ENCODE peak calls at places on chromosome 13, in six cellular contexts. V is pancreas, X is GM12865, C is AG09309, S is keratinocyte, E is lower leg skin. J is an unnamed sample.

GRCh38 chr13:26722321-26722720 is 38.3 kb downstream of the GPR12 start:
- DNase-seq in V (no peak), S (no peak), C (no peak), X (no peak), E (no peak), J (no peak)

GRCh38 chr13:23901365-23901764 is 4.1 kb upstream of the C1QTNF9B start:
- DNase-seq in C (no peak), E (no peak), S (peak), X (peak), V (no peak), J (no peak)

GRCh38 chr13:75481176-75482069 is 546 bp downstream of the TBC1D4 start:
- DNase-seq in C (no peak), V (peak), E (peak), X (peak), S (no peak), J (peak)

GRCh38 chr13:33032037-33032625 is 15.9 kb downstream of the KL start:
- DNase-seq in E (no peak), X (no peak), S (no peak), C (peak), V (no peak), J (no peak)

GRCh38 chr13:40485611-40486517 is 180.6 kb downstream of the FOXO1 start:
- DNase-seq in X (peak), V (no peak), S (no peak), E (no peak), C (no peak), J (no peak)

GRCh38 chr13:75173457-75174356 is 308.3 kb downstream of the TBC1D4 start:
- DNase-seq in X (no peak), C (no peak), E (no peak), S (no peak), V (no peak), J (no peak)

GRCh38 chr13:102580552-102581169 is 16.1 kb upstream of the TPP2 start:
- DNase-seq in S (no peak), C (peak), V (no peak), X (peak), E (peak), J (no peak)

GRCh38 chr13:52846567-52847321 is 1.7 kb downstream of the PCDH8 start:
- DNase-seq in V (peak), S (no peak), X (no peak), E (no peak), C (no peak), J (peak)

GRCh38 chr13:38743499-38743898 is 56.6 kb downstream of the FREM2 start:
- DNase-seq in V (no peak), S (no peak), X (no peak), C (no peak), E (no peak), J (no peak)

GRCh38 chr13:27665333-27665732 is 43.6 kb downstream of the POLR1D start:
- DNase-seq in S (no peak), C (no peak), E (no peak), X (no peak), V (no peak), J (no peak)

GRCh38 chr13:34108396-34108795 is 290.4 kb downstream of the RFC3 start:
- DNase-seq in V (no peak), S (no peak), E (no peak), X (no peak), C (no peak), J (no peak)

GRCh38 chr13:82224806-82225205 is 1657.5 kb downstream of the SLITRK1 start:
- DNase-seq in V (no peak), S (no peak), E (no peak), C (no peak), X (no peak), J (no peak)

GRCh38 chr13:110553417-110553816 is 8.1 kb downstream of the RAB20 start:
- DNase-seq in E (no peak), V (no peak), S (no peak), X (no peak), C (no peak), J (no peak)

GRCh38 chr13:33318744-33319143 is 33.2 kb upstream of the STARD13 start:
- DNase-seq in E (no peak), C (no peak), X (no peak), S (no peak), V (no peak), J (no peak)

GRCh38 chr13:27921961-27922910 is 2.4 kb downstream of the PDX1 start:
- DNase-seq in S (no peak), X (no peak), C (no peak), E (no peak), V (no peak), J (no peak)

GRCh38 chr13:21934309-21934708 is 263.4 kb downstream of the FGF9 start:
- DNase-seq in V (no peak), E (no peak), X (no peak), C (no peak), S (no peak), J (no peak)

GRCh38 chr13:45321230-45321629 is 19.8 kb downstream of the TPT1 start:
- DNase-seq in X (no peak), S (no peak), E (no peak), C (no peak), V (no peak), J (no peak)

GRCh38 chr13:30376426-30377311 is 45.6 kb upstream of the UBE2L5 start:
- DNase-seq in V (no peak), C (no peak), S (no peak), E (no peak), X (peak), J (no peak)

GRCh38 chr13:51257187-51257586 is 35.0 kb downstream of the FAM124A start:
- DNase-seq in X (no peak), V (no peak), C (no peak), E (no peak), S (no peak), J (no peak)
- TF ChIP-seq CTCF in X (no peak), V (no peak), C (no peak), E (no peak), S (peak), J (no peak)

DNA sequence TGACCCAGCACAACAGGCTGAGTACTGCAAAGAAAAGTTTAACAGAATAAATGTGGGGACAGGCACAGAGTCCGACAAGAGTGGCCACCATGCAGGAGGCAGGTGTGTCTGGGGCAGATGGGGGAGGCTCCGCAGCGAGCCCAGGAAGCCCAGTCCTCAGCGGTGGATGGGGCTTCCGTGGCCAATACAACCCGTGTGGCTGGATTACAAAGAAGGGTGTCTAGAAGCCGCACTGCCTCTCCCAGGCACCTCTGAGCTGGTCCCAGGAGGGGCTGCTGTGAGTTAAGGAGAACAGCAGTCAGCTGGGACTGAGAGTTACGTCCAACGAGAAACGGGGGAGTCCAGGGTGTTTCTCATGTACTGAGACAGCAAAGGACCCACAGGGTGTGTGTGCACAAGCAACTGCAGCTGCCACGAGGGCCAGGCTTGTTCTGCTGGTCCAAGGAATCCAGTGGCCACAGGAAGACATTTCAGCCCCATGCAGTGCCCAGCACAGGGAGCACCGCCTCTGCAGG is 70.2 kb downstream of the SPACA7 start:
- DNase-seq in C (no peak), V (no peak), S (no peak), X (no peak), E (no peak), J (no peak)
- TF ChIP-seq CTCF in C (no peak), V (no peak), S (no peak), X (no peak), E (no peak), J (no peak)

GRCh38 chr13:85228692-85229091 is 570.5 kb downstream of the SLITRK6 start:
- DNase-seq in S (no peak), X (no peak), E (no peak), C (no peak), V (no peak), J (no peak)

GRCh38 chr13:85223883-85224656 is 575.1 kb downstream of the SLITRK6 start:
- DNase-seq in V (no peak), S (no peak), E (no peak), X (no peak), C (no peak), J (no peak)
- TF ChIP-seq CTCF in V (no peak), S (no peak), E (no peak), X (no peak), C (no peak), J (no peak)

DNA sequence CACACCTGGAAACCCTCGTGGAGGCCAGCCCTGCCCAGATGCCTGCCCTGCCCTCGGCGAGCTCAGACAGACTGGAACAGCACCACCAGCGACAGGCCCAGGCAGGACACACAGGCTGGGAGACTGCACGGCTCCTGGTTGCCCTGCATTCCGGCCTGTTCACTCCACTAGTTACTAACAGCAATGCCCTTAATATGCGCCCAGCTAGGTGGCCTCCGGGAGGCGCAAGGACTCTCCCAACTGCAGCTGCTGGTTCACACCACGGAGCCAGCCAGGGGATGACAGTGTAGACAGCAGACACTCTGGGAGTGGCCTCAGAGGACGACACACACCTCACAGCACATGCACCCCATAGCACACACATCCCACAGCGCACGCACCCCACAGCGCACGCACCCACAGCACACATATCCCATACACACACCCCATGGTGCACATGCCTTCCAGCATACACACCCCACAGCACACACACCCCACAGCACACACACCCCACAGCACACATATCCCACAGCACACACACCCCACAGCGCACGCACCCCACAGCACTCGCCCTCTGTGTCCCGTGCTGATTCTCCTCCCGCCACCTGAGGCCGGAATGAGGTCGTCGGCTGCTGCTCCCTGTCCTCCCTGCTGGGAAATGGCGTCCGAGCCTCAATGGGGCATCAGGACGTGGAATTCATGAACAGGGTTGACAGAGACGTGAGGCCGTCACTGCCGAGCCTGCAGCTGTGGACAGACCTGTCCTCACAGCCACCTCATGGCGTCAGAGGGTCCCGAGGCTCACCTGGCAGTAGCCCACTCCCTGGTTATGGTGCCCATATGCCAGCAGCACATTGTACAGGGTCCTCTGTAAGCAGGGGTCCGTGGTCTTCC is 13.6 kb downstream of the GRTP1 start:
- DNase-seq in V (no peak), E (no peak), S (peak), X (no peak), C (no peak), J (no peak)
- TF ChIP-seq CTCF in V (no peak), E (no peak), S (no peak), X (no peak), C (peak), J (no peak)

GRCh38 chr13:109427695-109428094 is 358.7 kb downstream of the IRS2 start:
- DNase-seq in C (no peak), E (no peak), V (no peak), S (no peak), X (no peak), J (no peak)
- TF ChIP-seq CTCF in C (no peak), E (no peak), V (no peak), S (no peak), X (no peak), J (no peak)

DNA sequence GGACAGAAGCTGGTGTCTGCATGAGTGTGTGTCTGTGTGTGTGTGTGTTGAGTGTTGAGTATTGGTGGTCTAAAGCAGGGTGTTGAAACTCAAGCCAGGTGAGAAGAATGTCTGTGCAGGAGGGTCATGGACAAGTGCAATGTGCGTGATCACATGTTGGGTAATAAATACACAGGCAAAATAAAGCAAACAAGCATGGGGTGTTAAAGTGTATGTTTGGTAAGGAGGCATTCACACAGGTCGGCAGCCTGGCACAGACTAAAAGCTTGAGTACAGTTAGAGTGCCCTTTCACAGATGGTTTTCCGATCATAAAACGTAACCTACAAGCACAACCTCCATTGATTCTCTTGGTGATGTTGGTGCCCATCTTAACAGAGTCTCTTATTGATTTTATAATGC is 476.9 kb upstream of the KLHL1 start:
- DNase-seq in X (no peak), V (no peak), S (no peak), E (no peak), C (no peak), J (no peak)
- TF ChIP-seq CTCF in X (no peak), V (no peak), S (no peak), E (no peak), C (no peak), J (no peak)

DNA sequence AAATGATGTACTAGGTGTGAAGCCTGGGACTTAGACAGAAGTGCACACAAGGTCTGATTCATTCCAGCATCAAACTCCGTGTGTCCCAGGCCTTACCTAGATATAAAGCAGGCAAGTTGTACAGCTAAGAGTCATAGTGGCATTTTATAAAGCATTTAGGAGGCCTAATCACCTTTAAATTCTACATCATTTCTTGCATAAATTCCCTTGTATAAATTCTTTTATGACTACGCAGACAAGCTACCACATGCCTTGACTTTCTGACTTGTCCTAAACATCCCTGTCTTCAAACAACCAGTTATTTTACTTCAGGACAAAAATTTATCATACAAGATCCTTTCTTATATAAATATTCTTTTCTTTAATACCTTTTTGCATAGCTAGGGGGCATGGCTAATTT is 22.5 kb downstream of the TMEM255B start:
- DNase-seq in S (peak), C (no peak), V (no peak), E (no peak), X (no peak), J (no peak)
- TF ChIP-seq CTCF in S (no peak), C (no peak), V (no peak), E (no peak), X (no peak), J (no peak)

GRCh38 chr13:106532111-106532929 is 3.1 kb downstream of the EFNB2 start:
- DNase-seq in S (no peak), X (no peak), V (no peak), E (no peak), C (no peak), J (no peak)

GRCh38 chr13:106533940-106534843 is 1.3 kb downstream of the EFNB2 start:
- DNase-seq in C (no peak), V (no peak), X (peak), S (no peak), E (no peak), J (peak)

GRCh38 chr13:106534844-106535551 is 464 bp downstream of the EFNB2 start:
- DNase-seq in V (peak), C (no peak), E (no peak), S (no peak), X (peak), J (peak)

GRCh38 chr13:106530907-106531520 is 4.4 kb downstream of the EFNB2 start:
- DNase-seq in V (no peak), S (no peak), E (no peak), C (no peak), X (no peak), J (no peak)

DNA sequence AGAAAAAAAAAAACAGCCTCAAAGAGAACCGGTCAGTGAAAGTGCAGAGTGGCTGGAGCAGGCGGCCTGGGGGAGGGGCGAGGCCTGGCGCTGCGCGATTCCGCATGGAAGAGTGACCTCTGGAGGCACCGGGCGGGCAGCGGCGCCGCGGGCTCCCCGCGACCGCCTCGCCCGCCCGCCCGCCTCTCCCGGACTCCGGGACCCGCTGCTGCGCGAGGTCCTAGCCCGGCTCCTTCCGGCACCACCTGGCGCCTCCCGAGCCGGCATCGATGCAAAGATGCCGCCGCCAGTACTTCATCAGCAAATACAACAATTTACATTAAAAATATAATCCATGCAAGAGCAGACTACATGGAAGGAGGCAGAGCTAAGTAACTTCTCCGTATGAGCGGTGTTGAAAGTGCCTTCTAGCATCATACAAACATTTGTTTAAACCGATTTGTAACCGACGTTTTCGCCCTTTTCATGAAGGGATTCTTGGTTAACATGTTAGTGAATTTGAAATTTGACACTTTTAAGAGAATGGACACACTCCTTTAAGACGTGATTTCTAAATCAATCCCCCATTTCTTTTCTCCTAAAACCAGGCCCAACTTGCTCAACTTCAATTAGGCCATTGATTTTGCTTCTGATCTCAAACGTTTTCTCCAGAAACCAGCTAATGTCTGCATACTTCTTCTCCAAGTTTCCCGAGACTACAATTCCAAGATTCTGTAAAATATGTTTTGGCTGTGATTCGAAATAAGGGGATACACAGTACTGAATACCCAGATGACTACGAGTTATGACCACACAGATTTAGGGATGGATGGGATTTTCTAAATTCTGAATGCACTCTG is 2.1 kb downstream of the EFNB2 start:
- DNase-seq in X (peak), S (no peak), C (no peak), E (peak), V (peak), J (peak)
- TF ChIP-seq CTCF in X (peak), S (peak), C (peak), E (no peak), V (no peak), J (peak)

GRCh38 chr13:42215578-42216421 is 56.2 kb upstream of the AKAP11 start:
- DNase-seq in S (no peak), V (no peak), E (no peak), C (no peak), X (peak), J (no peak)
- TF ChIP-seq CTCF in S (peak), V (no peak), E (no peak), C (peak), X (peak), J (peak)

J was measured in heart right ventricle.